ENCODE peak calls at places on chromosomes 3 and 15, in five cellular contexts. O is CD4-positive, alpha-beta T cell; R is endothelial cell; S is upper lobe of right lung; B is kidney. P is an unnamed sample.

GRCh38 chr3:81744366-81744765 is 17.1 kb downstream of the GBE1 start:
- DNase-seq in O (no peak), R (no peak), B (no peak), S (no peak), P (no peak)

GRCh38 chr15:80199366-80199765 is 46.6 kb downstream of the FAH start:
- DNase-seq in S (no peak), B (no peak), R (no peak), O (no peak), P (no peak)

GRCh38 chr15:91156175-91156726 is 56.2 kb downstream of the SV2B start:
- DNase-seq in S (no peak), B (no peak), R (no peak), O (no peak), P (no peak)

GRCh38 chr3:129224984-129225393 is 24.4 kb upstream of the COPG1 start:
- DNase-seq in R (peak), O (no peak), B (peak), S (peak), P (peak)

GRCh38 chr15:79849789-79850188 is 47.0 kb downstream of the MTHFS start:
- DNase-seq in R (peak), B (no peak), O (no peak), S (no peak), P (no peak)

GRCh38 chr15:97446138-97446537 is 514.4 kb upstream of the ARRDC4 start:
- DNase-seq in O (no peak), B (no peak), S (no peak), R (no peak), P (no peak)

GRCh38 chr15:36301931-36302330 is 277.5 kb upstream of the CDIN1 start:
- DNase-seq in R (no peak), B (no peak), O (no peak), S (no peak), P (no peak)

GRCh38 chr3:155744091-155744625 is 713 bp downstream of the PLCH1 start:
- DNase-seq in B (peak), S (peak), O (no peak), R (peak), P (peak)

GRCh38 chr15:73936588-73937312 is 10.5 kb downstream of the LOXL1 start:
- DNase-seq in B (peak), S (no peak), R (no peak), O (no peak), P (no peak)

GRCh38 chr3:12611117-12611516 is 52.8 kb downstream of the RAF1 start:
- DNase-seq in R (no peak), B (no peak), S (no peak), O (no peak), P (no peak)

GRCh38 chr3:47250309-47251060 is 32.1 kb downstream of the KIF9 start:
- DNase-seq in R (peak), B (peak), O (no peak), S (peak), P (peak)

GRCh38 chr3:177929310-177929709 is 606.9 kb upstream of the KCNMB2 start:
- DNase-seq in R (no peak), O (no peak), B (no peak), S (no peak), P (no peak)

GRCh38 chr3:185120126-185120525 is 32.7 kb downstream of the C3orf70 start:
- DNase-seq in R (no peak), S (no peak), B (no peak), O (no peak), P (no peak)

GRCh38 chr15:88029696-88030095 is 226.8 kb downstream of the NTRK3 start:
- DNase-seq in B (no peak), S (no peak), O (no peak), R (no peak), P (no peak)

GRCh38 chr3:49759226-49759625 is 27.1 kb downstream of the IP6K1 start:
- DNase-seq in B (no peak), S (no peak), R (no peak), O (no peak), P (no peak)

GRCh38 chr3:104291437-104291851 is 1075.3 kb upstream of the ALCAM start:
- DNase-seq in R (no peak), S (no peak), B (no peak), O (no peak), P (peak)

GRCh38 chr3:45119824-45120614 is 26.2 kb downstream of the CDCP1 start:
- DNase-seq in B (no peak), R (no peak), S (no peak), O (no peak), P (no peak)

GRCh38 chr3:191253089-191253799 is 54.2 kb downstream of the OSTN start:
- DNase-seq in S (no peak), O (no peak), R (no peak), B (no peak), P (no peak)

GRCh38 chr3:9826815-9827574 is 16.8 kb downstream of the RPUSD3 start:
- DNase-seq in B (no peak), S (no peak), R (peak), O (no peak), P (no peak)

GRCh38 chr3:195133462-195133861 is 137.5 kb downstream of the XXYLT1 start:
- DNase-seq in R (no peak), B (no peak), O (no peak), S (no peak), P (no peak)

GRCh38 chr3:9553021-9553948 is at the start of gene LHFPL4:
- DNase-seq in O (no peak), S (no peak), R (no peak), B (no peak), P (peak)

GRCh38 chr15:74763416-74763815 is 14.8 kb downstream of the CYP1A2 start:
- DNase-seq in O (no peak), B (no peak), R (no peak), S (peak), P (no peak)

GRCh38 chr3:36540898-36541518 is 160.7 kb downstream of the STAC start:
- DNase-seq in R (peak), S (no peak), O (no peak), B (no peak), P (no peak)

GRCh38 chr3:148930785-148931184 is 60.6 kb upstream of the GYG1 start:
- DNase-seq in R (no peak), S (no peak), B (no peak), O (no peak), P (no peak)

GRCh38 chr3:86221601-86222000 is 769.3 kb downstream of the VGLL3 start:
- DNase-seq in S (no peak), B (no peak), R (no peak), O (no peak), P (no peak)

GRCh38 chr3:175432338-175433025 is 573.3 kb downstream of the NAALADL2 start:
- DNase-seq in R (no peak), S (no peak), O (no peak), B (no peak), P (no peak)

GRCh38 chr3:35184775-35185174 is 454.6 kb upstream of the ARPP21 start:
- DNase-seq in O (no peak), B (no peak), R (no peak), S (no peak), P (no peak)

GRCh38 chr15:58227706-58228543 is 89.7 kb downstream of the AQP9 start:
- DNase-seq in O (peak), R (peak), S (peak), B (no peak), P (peak)

GRCh38 chr15:58221591-58222241 is 83.5 kb downstream of the AQP9 start:
- DNase-seq in R (peak), B (no peak), S (no peak), O (no peak), P (peak)

GRCh38 chr15:58224068-58224467 is 85.9 kb downstream of the AQP9 start:
- DNase-seq in R (no peak), O (no peak), S (no peak), B (no peak), P (no peak)

GRCh38 chr15:58223432-58223831 is 85.3 kb downstream of the AQP9 start:
- DNase-seq in B (no peak), R (no peak), O (no peak), S (no peak), P (no peak)

GRCh38 chr15:58222698-58223097 is 84.5 kb downstream of the AQP9 start:
- DNase-seq in B (no peak), R (no peak), O (no peak), S (no peak), P (no peak)
- TF ChIP-seq CTCF in B (no peak), R (no peak), O (no peak), S (no peak), P (no peak)

GRCh38 chr15:25742008-25742407 is 121.1 kb downstream of the ATP10A start:
- DNase-seq in S (no peak), R (no peak), O (no peak), B (no peak), P (no peak)

GRCh38 chr15:25740438-25741252 is 122.5 kb downstream of the ATP10A start:
- DNase-seq in S (no peak), R (no peak), B (no peak), O (no peak), P (no peak)

GRCh38 chr15:25741253-25741575 is 121.9 kb downstream of the ATP10A start:
- DNase-seq in S (no peak), O (no peak), R (no peak), B (no peak), P (no peak)

GRCh38 chr15:25738171-25738792 is 124.8 kb downstream of the ATP10A start:
- DNase-seq in R (no peak), B (no peak), S (no peak), O (no peak), P (no peak)

DNA sequence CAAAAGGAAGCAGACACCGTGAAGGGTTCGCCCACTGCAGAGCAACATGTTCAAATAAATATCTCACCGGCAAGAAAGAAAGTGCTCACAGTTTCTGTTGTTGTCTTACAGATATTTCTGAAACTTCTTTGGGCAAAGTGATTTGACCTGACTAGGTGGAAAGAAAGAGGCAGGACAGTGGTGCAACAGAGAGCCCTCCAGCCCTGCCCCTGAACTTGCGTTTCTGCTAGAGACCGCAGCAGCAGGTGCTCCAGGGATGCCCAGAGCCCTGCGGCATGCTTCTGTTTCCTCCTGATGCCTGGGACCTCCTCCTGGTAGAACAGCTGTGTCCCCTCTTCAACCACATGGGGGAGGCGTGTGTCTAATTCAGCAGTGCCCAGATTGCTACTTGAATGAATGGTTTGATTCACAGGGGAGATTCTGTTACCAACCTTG is 123.4 kb downstream of the ATP10A start:
- DNase-seq in B (no peak), O (peak), R (peak), S (no peak), P (no peak)
- TF ChIP-seq CTCF in B (no peak), O (peak), R (no peak), S (peak), P (peak)

GRCh38 chr3:15974647-15975046 is 176.9 kb upstream of the ANKRD28 start:
- DNase-seq in S (no peak), R (peak), O (no peak), B (no peak), P (no peak)
- TF ChIP-seq CTCF in S (no peak), R (peak), O (no peak), B (no peak), P (peak)

DNA sequence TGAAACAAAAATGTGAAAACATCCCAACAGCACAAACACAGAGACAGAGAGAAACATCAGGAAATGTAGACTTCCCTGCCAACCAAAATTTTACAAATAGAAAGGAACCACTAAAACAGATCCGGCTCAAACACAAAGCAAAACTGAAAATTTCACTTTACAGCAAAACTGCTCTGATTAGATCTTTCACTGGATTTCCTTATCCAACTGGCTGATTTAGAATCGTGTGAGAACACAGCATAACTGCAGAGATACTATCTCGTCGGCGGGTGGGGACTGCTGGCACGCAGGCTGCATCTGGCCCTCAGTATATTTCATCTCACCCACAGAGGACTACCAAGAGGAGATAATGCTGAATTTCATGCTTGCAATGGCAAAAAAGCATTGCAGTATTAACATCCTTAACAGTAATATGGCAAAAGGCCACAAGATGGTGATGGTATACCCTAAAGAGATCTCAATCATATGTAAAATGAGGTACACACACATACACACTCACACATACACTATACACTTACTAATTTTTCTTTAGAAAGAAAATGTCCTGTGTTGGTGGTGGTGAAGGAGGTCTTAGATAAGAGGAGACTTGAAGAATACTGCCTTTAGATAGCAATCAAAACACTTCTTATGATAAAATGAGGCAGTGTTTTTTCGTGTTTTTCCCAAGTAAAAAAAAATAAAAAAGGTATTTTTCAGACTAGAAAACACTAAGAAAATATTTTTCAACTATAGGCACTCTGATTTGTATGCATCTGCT is 10.6 kb upstream of the LEO1 start:
- DNase-seq in R (peak), O (no peak), B (no peak), S (no peak), P (peak)
- TF ChIP-seq CTCF in R (peak), O (peak), B (peak), S (peak), P (peak)

GRCh38 chr3:146813496-146813895 is 208.3 kb upstream of the PLSCR5 start:
- DNase-seq in S (no peak), R (no peak), B (no peak), O (no peak), P (no peak)

GRCh38 chr3:146818301-146818700 is 213.2 kb upstream of the PLSCR5 start:
- DNase-seq in O (no peak), S (no peak), B (no peak), R (no peak), P (no peak)

GRCh38 chr3:146814601-146815315 is 209.6 kb upstream of the PLSCR5 start:
- DNase-seq in O (no peak), S (no peak), R (no peak), B (no peak), P (no peak)

GRCh38 chr3:146818866-146819265 is 213.7 kb upstream of the PLSCR5 start:
- DNase-seq in S (no peak), R (no peak), B (no peak), O (no peak), P (no peak)

DNA sequence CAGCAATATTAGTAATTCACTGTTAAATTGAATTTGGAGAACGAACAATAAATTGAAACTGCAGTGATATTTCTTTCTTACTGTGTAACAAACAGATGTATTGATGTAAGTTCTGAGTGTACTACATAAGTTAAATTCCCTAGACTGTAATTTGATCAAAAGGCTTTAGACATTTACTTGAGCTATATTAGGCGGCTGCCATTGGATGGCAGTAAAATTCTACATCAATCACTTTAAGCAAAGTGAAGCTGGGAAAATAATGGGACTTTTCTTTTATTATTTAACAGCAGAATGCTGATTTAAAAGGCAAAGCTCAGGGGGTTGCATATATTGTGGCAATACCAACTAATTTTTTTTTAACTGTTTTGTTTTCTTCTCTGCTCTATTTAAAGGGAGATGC is 212.6 kb upstream of the PLSCR5 start:
- DNase-seq in S (no peak), R (no peak), O (no peak), B (no peak), P (no peak)
- TF ChIP-seq CTCF in S (no peak), R (no peak), O (no peak), B (no peak), P (no peak)

DNA sequence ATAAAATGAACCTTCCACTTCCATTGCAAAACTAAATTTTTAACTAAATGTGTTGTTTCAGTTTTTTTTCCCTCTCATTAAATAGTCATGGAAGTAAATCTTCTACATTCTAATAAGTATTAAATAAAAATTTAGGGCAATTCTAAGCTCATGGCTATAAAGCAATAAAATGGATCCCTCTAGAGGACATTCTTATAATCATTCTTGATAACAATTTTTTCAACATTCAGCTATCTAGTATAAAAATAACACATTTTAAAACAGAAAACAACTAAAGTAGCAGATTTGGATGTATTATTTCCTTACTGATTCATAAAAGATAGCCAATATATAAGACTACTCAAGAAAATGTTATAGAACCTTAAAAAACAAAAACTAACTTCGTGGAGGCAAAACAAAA is 393.1 kb downstream of the PLOD2 start:
- DNase-seq in R (no peak), S (no peak), B (no peak), O (no peak), P (no peak)
- TF ChIP-seq CTCF in R (peak), S (peak), B (no peak), O (no peak), P (no peak)

GRCh38 chr3:188153498-188153948 is 434 bp upstream of the LPP start:
- DNase-seq in O (no peak), S (peak), B (peak), R (peak), P (no peak)
- TF ChIP-seq CTCF in O (no peak), S (no peak), B (no peak), R (no peak), P (no peak)

P was measured in GM13977.